ENCODE peak calls at places on chromosomes 3 and 15, in ten cellular contexts. R, P, I, Q, J, B, K, L, T and M are unnamed samples.

GRCh38 chr15:57327985-57328471 is 48.3 kb upstream of the CGNL1 start:
- DNase-seq in L (no peak), B (no peak), P (no peak), J (no peak), R (no peak), T (peak; percentile 94), Q (no peak), I (peak; percentile 84), K (peak; percentile 53), M (no peak)

GRCh38 chr15:60751985-60752952 is 273.3 kb upstream of the ICE2 start:
- DNase-seq in P (no peak), I (peak; percentile 75), K (peak; percentile 57), L (no peak), B (no peak), J (no peak), Q (no peak), R (no peak), T (no peak), M (no peak)

GRCh38 chr3:181756645-181757044 is 44.9 kb downstream of the SOX2 start:
- DNase-seq in Q (no peak), R (no peak), T (no peak), L (no peak), I (no peak), P (no peak), K (no peak), J (no peak), B (no peak), M (no peak)

GRCh38 chr3:181715601-181716340 is 4.0 kb downstream of the SOX2 start:
- DNase-seq in P (no peak), K (no peak), B (no peak), R (no peak), L (no peak), T (no peak), I (no peak), J (no peak), Q (no peak), M (no peak)

GRCh38 chr3:37174532-37175126 is at the start of gene LRRFIP2:
- DNase-seq in L (peak; percentile 22), R (peak; percentile 64), J (no peak), B (no peak), T (peak; percentile 63), Q (peak; percentile 12), P (peak; percentile 24), I (peak; percentile 66), K (no peak), M (no peak)

GRCh38 chr3:60053518-60054265 is 1003.9 kb upstream of the CFAP20DC start:
- DNase-seq in B (no peak), L (no peak), R (no peak), K (peak; percentile 40), Q (peak; percentile 77), I (no peak), T (peak; percentile 61), J (no peak), P (no peak), M (peak; percentile 41)

GRCh38 chr3:133851266-133851906 is 44.3 kb downstream of the RAB6B start:
- DNase-seq in Q (no peak), P (no peak), J (no peak), I (no peak), T (no peak), L (peak; percentile 22), K (no peak), B (no peak), R (no peak), M (no peak)

GRCh38 chr15:60417112-60417511 is 19.3 kb upstream of the ANXA2 start:
- DNase-seq in R (no peak), B (no peak), T (no peak), Q (no peak), K (no peak), J (no peak), L (no peak), I (no peak), P (no peak), M (no peak)

GRCh38 chr3:14806641-14807263 is 12.0 kb upstream of the FGD5 start:
- DNase-seq in B (no peak), P (peak; percentile 84), Q (no peak), R (no peak), J (no peak), T (peak; percentile 65), K (no peak), I (peak; percentile 22), L (peak; percentile 80), M (no peak)

GRCh38 chr3:69408989-69409388 is 23.1 kb upstream of the FRMD4B start:
- DNase-seq in Q (no peak), K (no peak), T (no peak), L (no peak), P (no peak), R (no peak), B (no peak), J (no peak), I (no peak), M (no peak)

GRCh38 chr15:74302821-74303359 is 64.6 kb downstream of the CYP11A1 start:
- DNase-seq in T (no peak), L (peak; percentile 53), B (no peak), J (no peak), R (peak; percentile 84), K (no peak), P (no peak), I (peak; percentile 46), Q (no peak), M (no peak)

GRCh38 chr3:148642616-148643015 is 55.1 kb upstream of the AGTR1 start:
- DNase-seq in J (no peak), Q (no peak), R (no peak), K (no peak), T (peak; percentile 36), P (no peak), B (no peak), I (peak; percentile 47), L (peak; percentile 5), M (no peak)